ENCODE peak calls at places on chromosomes 4 and X, in five cellular contexts. One of them, this sample, is unnamed.

GRCh38 chr4:87679449-87680169 is 29.5 kb downstream of the DMP1 start:
- DNase-seq in right cardiac atrium: peak
- DNase-seq in kidney: no peak
- DNase-seq in memory B cell: peak
- DNase-seq in fibroblast of the aortic adventitia: peak
- DNase-seq in this sample: peak

GRCh38 chr4:184596044-184596616 is 53.1 kb downstream of the CASP3 start:
- DNase-seq in right cardiac atrium: no peak
- DNase-seq in kidney: no peak
- DNase-seq in memory B cell: no peak
- DNase-seq in fibroblast of the aortic adventitia: no peak
- DNase-seq in this sample: no peak

GRCh38 chrX:151082077-151082948 is 94.1 kb upstream of the GPR50 start:
- DNase-seq in right cardiac atrium: peak
- DNase-seq in kidney: peak
- DNase-seq in memory B cell: peak
- DNase-seq in fibroblast of the aortic adventitia: peak
- DNase-seq in this sample: peak

GRCh38 chr4:123580981-123581664 is 184.5 kb downstream of the SPRY1 start:
- DNase-seq in right cardiac atrium: peak
- DNase-seq in kidney: no peak
- DNase-seq in memory B cell: no peak
- DNase-seq in fibroblast of the aortic adventitia: no peak
- DNase-seq in this sample: no peak

GRCh38 chrX:109704563-109704962 is 28.5 kb downstream of the ACSL4 start:
- DNase-seq in right cardiac atrium: no peak
- DNase-seq in kidney: no peak
- DNase-seq in memory B cell: no peak
- DNase-seq in fibroblast of the aortic adventitia: no peak
- DNase-seq in this sample: no peak

GRCh38 chr4:15982833-15983528 is 20.0 kb upstream of the FGFBP2 start:
- DNase-seq in right cardiac atrium: no peak
- DNase-seq in kidney: no peak
- DNase-seq in memory B cell: no peak
- DNase-seq in fibroblast of the aortic adventitia: no peak
- DNase-seq in this sample: no peak

GRCh38 chr4:2246384-2247127 is 4.6 kb upstream of the HAUS3 start:
- DNase-seq in right cardiac atrium: peak
- DNase-seq in kidney: peak
- DNase-seq in memory B cell: no peak
- DNase-seq in fibroblast of the aortic adventitia: no peak
- DNase-seq in this sample: no peak

GRCh38 chr4:38130884-38131283 is 170.7 kb downstream of the PTTG2 start:
- DNase-seq in right cardiac atrium: no peak
- DNase-seq in kidney: no peak
- DNase-seq in memory B cell: no peak
- DNase-seq in fibroblast of the aortic adventitia: no peak
- DNase-seq in this sample: no peak

GRCh38 chrX:47145408-47146120 is 543 bp downstream of the RBM10 start:
- DNase-seq in right cardiac atrium: peak
- DNase-seq in kidney: peak
- DNase-seq in memory B cell: no peak
- DNase-seq in fibroblast of the aortic adventitia: peak
- DNase-seq in this sample: no peak

GRCh38 chr4:98996056-98996941 is 778 bp downstream of the METAP1 start:
- DNase-seq in right cardiac atrium: peak
- DNase-seq in kidney: no peak
- DNase-seq in memory B cell: no peak
- DNase-seq in fibroblast of the aortic adventitia: peak
- DNase-seq in this sample: no peak

GRCh38 chr4:26885912-26886274 is 25.3 kb downstream of the STIM2 start:
- DNase-seq in right cardiac atrium: no peak
- DNase-seq in kidney: no peak
- DNase-seq in memory B cell: no peak
- DNase-seq in fibroblast of the aortic adventitia: no peak
- DNase-seq in this sample: no peak

GRCh38 chr4:114263233-114263632 is 283.8 kb upstream of the ARSJ start:
- DNase-seq in right cardiac atrium: no peak
- DNase-seq in kidney: no peak
- DNase-seq in memory B cell: no peak
- DNase-seq in fibroblast of the aortic adventitia: peak
- DNase-seq in this sample: no peak

GRCh38 chr4:52628974-52629373 is 30.1 kb downstream of the USP46 start:
- DNase-seq in right cardiac atrium: no peak
- DNase-seq in kidney: no peak
- DNase-seq in memory B cell: no peak
- DNase-seq in fibroblast of the aortic adventitia: no peak
- DNase-seq in this sample: no peak

GRCh38 chr4:110085131-110085530 is 113.3 kb downstream of the ELOVL6 start:
- DNase-seq in right cardiac atrium: peak
- DNase-seq in kidney: no peak
- DNase-seq in memory B cell: no peak
- DNase-seq in fibroblast of the aortic adventitia: peak
- DNase-seq in this sample: peak

GRCh38 chrX:47080915-47081236 is 2.6 kb downstream of the RGN start:
- DNase-seq in right cardiac atrium: no peak
- DNase-seq in kidney: no peak
- DNase-seq in memory B cell: no peak
- DNase-seq in fibroblast of the aortic adventitia: no peak
- DNase-seq in this sample: no peak

GRCh38 chr4:2962099-2962455 is 1.1 kb downstream of the NOP14 start:
- DNase-seq in right cardiac atrium: no peak
- DNase-seq in kidney: no peak
- DNase-seq in memory B cell: peak
- DNase-seq in fibroblast of the aortic adventitia: no peak
- DNase-seq in this sample: no peak